ENCODE peak calls at places on chromosomes 12 and 14, in six cellular contexts. One of them, this sample, is unnamed.

GRCh38 chr12:105352940-105353635 is 22.6 kb downstream of the C12orf75 start:
- DNase-seq in adrenal gland: no peak
- DNase-seq in WTC11: no peak
- DNase-seq in mammary epithelial cell: no peak
- DNase-seq in cardiac muscle cell: peak
- DNase-seq in AG04450: no peak
- DNase-seq in this sample: no peak

GRCh38 chr14:95500772-95501401 is 15.6 kb downstream of the SYNE3 start:
- DNase-seq in AG04450: peak
- DNase-seq in cardiac muscle cell: peak
- DNase-seq in WTC11: no peak
- DNase-seq in mammary epithelial cell: no peak
- DNase-seq in adrenal gland: peak
- DNase-seq in this sample: no peak

GRCh38 chr14:51251486-51251885 is 11.4 kb downstream of the TMX1 start:
- DNase-seq in AG04450: no peak
- DNase-seq in cardiac muscle cell: no peak
- DNase-seq in adrenal gland: no peak
- DNase-seq in mammary epithelial cell: peak
- DNase-seq in WTC11: no peak
- DNase-seq in this sample: no peak

GRCh38 chr12:6135071-6135470 is 10.6 kb upstream of the VWF start:
- DNase-seq in mammary epithelial cell: no peak
- DNase-seq in adrenal gland: no peak
- DNase-seq in WTC11: no peak
- DNase-seq in cardiac muscle cell: peak
- DNase-seq in AG04450: no peak
- DNase-seq in this sample: no peak

GRCh38 chr12:101939856-101940265 is 62.5 kb downstream of the DRAM1 start:
- DNase-seq in AG04450: peak
- DNase-seq in adrenal gland: peak
- DNase-seq in mammary epithelial cell: peak
- DNase-seq in cardiac muscle cell: peak
- DNase-seq in WTC11: peak
- DNase-seq in this sample: peak

GRCh38 chr12:83634726-83635267 is 948.1 kb downstream of the TMTC2 start:
- DNase-seq in WTC11: no peak
- DNase-seq in mammary epithelial cell: no peak
- DNase-seq in adrenal gland: no peak
- DNase-seq in cardiac muscle cell: no peak
- DNase-seq in AG04450: no peak
- DNase-seq in this sample: no peak

GRCh38 chr12:65171073-65171472 is 1.7 kb downstream of the LEMD3 start:
- DNase-seq in adrenal gland: no peak
- DNase-seq in mammary epithelial cell: peak
- DNase-seq in cardiac muscle cell: peak
- DNase-seq in AG04450: no peak
- DNase-seq in WTC11: no peak
- DNase-seq in this sample: no peak

GRCh38 chr14:61610900-61611299 is 84.4 kb upstream of the HIF1A start:
- DNase-seq in adrenal gland: no peak
- DNase-seq in WTC11: no peak
- DNase-seq in AG04450: no peak
- DNase-seq in mammary epithelial cell: no peak
- DNase-seq in cardiac muscle cell: no peak
- DNase-seq in this sample: no peak

GRCh38 chr12:121162384-121162783 is 29.7 kb downstream of the P2RX7 start:
- DNase-seq in adrenal gland: no peak
- DNase-seq in cardiac muscle cell: no peak
- DNase-seq in WTC11: no peak
- DNase-seq in mammary epithelial cell: no peak
- DNase-seq in AG04450: no peak
- DNase-seq in this sample: no peak

GRCh38 chr14:45492876-45493275 is 239.9 kb upstream of the MIS18BP1 start:
- DNase-seq in AG04450: no peak
- DNase-seq in adrenal gland: no peak
- DNase-seq in cardiac muscle cell: no peak
- DNase-seq in WTC11: no peak
- DNase-seq in mammary epithelial cell: no peak
- DNase-seq in this sample: no peak

GRCh38 chr14:57998731-57999130 is 132.8 kb upstream of the SLC35F4 start:
- DNase-seq in adrenal gland: no peak
- DNase-seq in mammary epithelial cell: no peak
- DNase-seq in cardiac muscle cell: no peak
- DNase-seq in AG04450: no peak
- DNase-seq in WTC11: no peak
- DNase-seq in this sample: no peak

GRCh38 chr12:50283924-50284236 is 560 bp upstream of the LIMA1 start:
- DNase-seq in cardiac muscle cell: peak
- DNase-seq in WTC11: no peak
- DNase-seq in adrenal gland: peak
- DNase-seq in AG04450: no peak
- DNase-seq in mammary epithelial cell: no peak
- DNase-seq in this sample: no peak

GRCh38 chr12:109461846-109462766 is 15.0 kb downstream of the KCTD10 start:
- DNase-seq in mammary epithelial cell: peak
- DNase-seq in AG04450: peak
- DNase-seq in cardiac muscle cell: peak
- DNase-seq in adrenal gland: peak
- DNase-seq in WTC11: peak
- DNase-seq in this sample: no peak

GRCh38 chr12:107903377-107904061 is 129.0 kb downstream of the ASCL4 start:
- DNase-seq in WTC11: peak
- DNase-seq in adrenal gland: peak
- DNase-seq in AG04450: no peak
- DNase-seq in cardiac muscle cell: peak
- DNase-seq in mammary epithelial cell: peak
- DNase-seq in this sample: peak

GRCh38 chr14:102592969-102593840 is 756 bp downstream of the RCOR1 start:
- DNase-seq in AG04450: no peak
- DNase-seq in mammary epithelial cell: peak
- DNase-seq in cardiac muscle cell: peak
- DNase-seq in WTC11: peak
- DNase-seq in adrenal gland: peak
- DNase-seq in this sample: peak

GRCh38 chr12:31324845-31325523 is 966 bp downstream of the SINHCAF start:
- DNase-seq in adrenal gland: peak
- DNase-seq in cardiac muscle cell: peak
- DNase-seq in mammary epithelial cell: peak
- DNase-seq in WTC11: peak
- DNase-seq in AG04450: no peak
- DNase-seq in this sample: peak

GRCh38 chr14:65032319-65032718 is 45.6 kb downstream of the FNTB start:
- DNase-seq in cardiac muscle cell: no peak
- DNase-seq in WTC11: no peak
- DNase-seq in mammary epithelial cell: no peak
- DNase-seq in adrenal gland: no peak
- DNase-seq in AG04450: no peak
- DNase-seq in this sample: no peak

GRCh38 chr14:68145036-68145435 is 325.5 kb downstream of the RAD51B start:
- DNase-seq in AG04450: no peak
- DNase-seq in cardiac muscle cell: no peak
- DNase-seq in mammary epithelial cell: no peak
- DNase-seq in WTC11: no peak
- DNase-seq in adrenal gland: no peak
- DNase-seq in this sample: no peak

GRCh38 chr12:39006286-39006685 is 100.9 kb upstream of the CPNE8 start:
- DNase-seq in adrenal gland: no peak
- DNase-seq in mammary epithelial cell: no peak
- DNase-seq in WTC11: no peak
- DNase-seq in AG04450: no peak
- DNase-seq in cardiac muscle cell: no peak
- DNase-seq in this sample: no peak

GRCh38 chr12:2336409-2336829 is 283.6 kb downstream of the CACNA1C start:
- DNase-seq in AG04450: peak
- DNase-seq in mammary epithelial cell: peak
- DNase-seq in cardiac muscle cell: peak
- DNase-seq in adrenal gland: peak
- DNase-seq in WTC11: no peak
- DNase-seq in this sample: no peak

GRCh38 chr12:89662623-89663022 is 46.0 kb downstream of the ATP2B1 start:
- DNase-seq in cardiac muscle cell: peak
- DNase-seq in AG04450: no peak
- DNase-seq in adrenal gland: no peak
- DNase-seq in mammary epithelial cell: no peak
- DNase-seq in WTC11: no peak
- DNase-seq in this sample: no peak

GRCh38 chr14:54085841-54086240 is 129.2 kb upstream of the BMP4 start:
- DNase-seq in WTC11: no peak
- DNase-seq in mammary epithelial cell: no peak
- DNase-seq in AG04450: no peak
- DNase-seq in cardiac muscle cell: no peak
- DNase-seq in adrenal gland: no peak
- DNase-seq in this sample: no peak

GRCh38 chr12:24363177-24363754 is 413.8 kb upstream of the SOX5 start:
- DNase-seq in mammary epithelial cell: no peak
- DNase-seq in cardiac muscle cell: no peak
- DNase-seq in AG04450: no peak
- DNase-seq in adrenal gland: peak
- DNase-seq in WTC11: no peak
- DNase-seq in this sample: no peak

GRCh38 chr14:70735043-70735442 is 74.3 kb downstream of the MAP3K9 start:
- DNase-seq in adrenal gland: no peak
- DNase-seq in mammary epithelial cell: no peak
- DNase-seq in AG04450: no peak
- DNase-seq in WTC11: no peak
- DNase-seq in cardiac muscle cell: peak
- DNase-seq in this sample: no peak

GRCh38 chr14:99736600-99737371 is 52.7 kb downstream of the CYP46A1 start:
- DNase-seq in WTC11: no peak
- DNase-seq in adrenal gland: no peak
- DNase-seq in AG04450: no peak
- DNase-seq in mammary epithelial cell: no peak
- DNase-seq in cardiac muscle cell: no peak
- DNase-seq in this sample: no peak

GRCh38 chr12:71702590-71702989 is 16.7 kb downstream of the TMEM19 start:
- DNase-seq in adrenal gland: no peak
- DNase-seq in AG04450: no peak
- DNase-seq in mammary epithelial cell: peak
- DNase-seq in cardiac muscle cell: no peak
- DNase-seq in WTC11: no peak
- DNase-seq in this sample: no peak

GRCh38 chr12:104722541-104723534 is 235.3 kb downstream of the SLC41A2 start:
- DNase-seq in adrenal gland: no peak
- DNase-seq in AG04450: no peak
- DNase-seq in WTC11: no peak
- DNase-seq in mammary epithelial cell: no peak
- DNase-seq in cardiac muscle cell: no peak
- DNase-seq in this sample: no peak

GRCh38 chr12:100141666-100141997 is 1.0 kb downstream of the BLTP3B start:
- DNase-seq in mammary epithelial cell: peak
- DNase-seq in adrenal gland: peak
- DNase-seq in WTC11: no peak
- DNase-seq in AG04450: peak
- DNase-seq in cardiac muscle cell: peak
- DNase-seq in this sample: no peak

GRCh38 chr12:118850244-118850825 is 131.0 kb upstream of the SRRM4 start:
- DNase-seq in mammary epithelial cell: no peak
- DNase-seq in adrenal gland: no peak
- DNase-seq in AG04450: no peak
- DNase-seq in cardiac muscle cell: no peak
- DNase-seq in WTC11: peak
- DNase-seq in this sample: no peak
- TF ChIP-seq CTCF in mammary epithelial cell: peak
- TF ChIP-seq CTCF in adrenal gland: no peak
- TF ChIP-seq CTCF in AG04450: peak
- TF ChIP-seq CTCF in cardiac muscle cell: peak
- TF ChIP-seq CTCF in WTC11: peak
- TF ChIP-seq CTCF in this sample: peak

GRCh38 chr12:45536254-45536653 is 193.3 kb upstream of the ARID2 start:
- DNase-seq in WTC11: no peak
- DNase-seq in AG04450: no peak
- DNase-seq in adrenal gland: no peak
- DNase-seq in mammary epithelial cell: no peak
- DNase-seq in cardiac muscle cell: no peak
- DNase-seq in this sample: no peak

GRCh38 chr12:45546545-45546944 is 183.0 kb upstream of the ARID2 start:
- DNase-seq in mammary epithelial cell: no peak
- DNase-seq in adrenal gland: no peak
- DNase-seq in WTC11: no peak
- DNase-seq in AG04450: no peak
- DNase-seq in cardiac muscle cell: no peak
- DNase-seq in this sample: no peak

GRCh38 chr12:45543887-45544286 is 185.6 kb upstream of the ARID2 start:
- DNase-seq in adrenal gland: peak
- DNase-seq in cardiac muscle cell: peak
- DNase-seq in mammary epithelial cell: peak
- DNase-seq in AG04450: peak
- DNase-seq in WTC11: peak
- DNase-seq in this sample: peak

GRCh38 chr12:45535610-45536180 is 193.8 kb upstream of the ARID2 start:
- DNase-seq in AG04450: no peak
- DNase-seq in cardiac muscle cell: no peak
- DNase-seq in mammary epithelial cell: no peak
- DNase-seq in WTC11: no peak
- DNase-seq in adrenal gland: no peak
- DNase-seq in this sample: no peak

DNA sequence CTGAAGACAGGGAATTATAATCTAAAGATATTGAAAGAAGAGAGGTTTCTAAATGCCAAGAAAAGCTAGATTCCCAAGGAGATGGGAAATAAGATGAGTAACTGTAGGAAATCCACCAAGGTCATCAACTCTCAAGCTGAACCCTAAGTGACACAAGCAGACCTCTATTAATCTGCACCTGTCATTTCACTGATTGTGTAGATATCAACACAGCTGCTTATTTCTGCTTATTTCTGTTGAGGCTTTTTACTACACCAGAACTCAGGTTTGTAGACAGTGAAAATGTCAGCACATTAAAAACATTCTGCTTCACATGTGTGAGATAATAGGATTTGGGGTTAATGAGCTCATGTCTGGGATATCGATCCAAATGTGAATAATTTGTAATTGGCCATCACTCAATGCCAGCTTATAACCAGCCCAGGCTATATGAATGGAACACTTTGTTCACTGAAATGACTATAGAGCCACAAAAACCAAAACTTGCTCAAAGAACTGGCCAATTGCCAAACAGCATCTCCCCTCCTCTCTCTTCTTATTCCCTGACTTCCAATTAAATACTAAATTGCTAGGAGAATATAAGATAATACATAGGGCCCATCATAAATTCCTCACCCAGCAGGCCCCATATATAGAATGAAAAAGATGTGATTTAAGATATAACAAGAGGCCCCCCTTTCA is 188.7 kb upstream of the ARID2 start:
- DNase-seq in cardiac muscle cell: no peak
- DNase-seq in adrenal gland: no peak
- DNase-seq in WTC11: no peak
- DNase-seq in AG04450: no peak
- DNase-seq in mammary epithelial cell: no peak
- DNase-seq in this sample: no peak
- TF ChIP-seq CTCF in cardiac muscle cell: no peak
- TF ChIP-seq CTCF in adrenal gland: no peak
- TF ChIP-seq CTCF in WTC11: no peak
- TF ChIP-seq CTCF in AG04450: no peak
- TF ChIP-seq CTCF in mammary epithelial cell: no peak
- TF ChIP-seq CTCF in this sample: no peak

GRCh38 chr12:70692681-70693288 is 55.6 kb upstream of the PTPRB start:
- DNase-seq in cardiac muscle cell: peak
- DNase-seq in mammary epithelial cell: peak
- DNase-seq in WTC11: no peak
- DNase-seq in adrenal gland: no peak
- DNase-seq in AG04450: no peak
- DNase-seq in this sample: no peak
- TF ChIP-seq CTCF in cardiac muscle cell: peak
- TF ChIP-seq CTCF in mammary epithelial cell: peak
- TF ChIP-seq CTCF in WTC11: peak
- TF ChIP-seq CTCF in adrenal gland: peak
- TF ChIP-seq CTCF in AG04450: peak
- TF ChIP-seq CTCF in this sample: peak

GRCh38 chr14:93343797-93344196 is 3.2 kb upstream of the COX8C start:
- DNase-seq in mammary epithelial cell: no peak
- DNase-seq in AG04450: no peak
- DNase-seq in WTC11: no peak
- DNase-seq in cardiac muscle cell: no peak
- DNase-seq in adrenal gland: no peak
- DNase-seq in this sample: no peak
- TF ChIP-seq CTCF in mammary epithelial cell: no peak
- TF ChIP-seq CTCF in AG04450: no peak
- TF ChIP-seq CTCF in WTC11: no peak
- TF ChIP-seq CTCF in cardiac muscle cell: no peak
- TF ChIP-seq CTCF in adrenal gland: no peak
- TF ChIP-seq CTCF in this sample: no peak

This sample was measured in progenitor cell of endocrine pancreas.